ENCODE peak calls at places on chromosome 17, in six cellular contexts. Y, L, D, B, M and O are unnamed samples.
A peak's percentile ranks its signal among the peaks of the same experiment; 100 is the strongest.

GRCh38 chr17:77890771-77891170 is 67.7 kb upstream of the TNRC6C start:
- DNase-seq in Y (no peak), L (no peak), D (peak; percentile 63), B (no peak), M (no peak), O (no peak)

GRCh38 chr17:56851008-56851407 is 17.1 kb downstream of the DGKE start:
- DNase-seq in Y (no peak), L (no peak), D (no peak), B (no peak), M (no peak), O (no peak)

GRCh38 chr17:45867702-45868101 is 23.0 kb downstream of the SPPL2C start:
- DNase-seq in Y (no peak), L (no peak), D (no peak), B (no peak), M (no peak), O (peak; percentile 10)

GRCh38 chr17:16001498-16001897 is 1.9 kb downstream of the TTC19 start:
- DNase-seq in Y (no peak), L (no peak), D (no peak), B (no peak), M (no peak), O (no peak)

GRCh38 chr17:32498362-32498761 is 11.6 kb downstream of the CDK5R1 start:
- DNase-seq in Y (no peak), L (no peak), D (no peak), B (no peak), M (no peak), O (no peak)

GRCh38 chr17:15303851-15304250 is 37.5 kb downstream of the TEKT3 start:
- DNase-seq in Y (no peak), L (no peak), D (no peak), B (no peak), M (no peak), O (no peak)

GRCh38 chr17:6458416-6458950 is 14.2 kb downstream of the PIMREG start:
- DNase-seq in Y (no peak), L (no peak), D (no peak), B (no peak), M (no peak), O (no peak)

GRCh38 chr17:11704041-11704440 is 105.8 kb downstream of the DNAH9 start:
- DNase-seq in Y (no peak), L (no peak), D (no peak), B (no peak), M (no peak), O (no peak)

GRCh38 chr17:44599298-44600175 is 42.3 kb downstream of the FZD2 start:
- DNase-seq in Y (no peak), L (no peak), D (no peak), B (peak; percentile 89), M (no peak), O (peak; percentile 95)

GRCh38 chr17:27976331-27976730 is 66.1 kb upstream of the NLK start:
- DNase-seq in Y (peak; percentile 30), L (no peak), D (no peak), B (no peak), M (no peak), O (no peak)

GRCh38 chr17:58311429-58311894 is 17.1 kb downstream of the TSPOAP1 start:
- DNase-seq in Y (no peak), L (no peak), D (peak; percentile 64), B (no peak), M (no peak), O (no peak)

GRCh38 chr17:62626719-62627218 is 701 bp upstream of the MRC2 start:
- DNase-seq in Y (no peak), L (no peak), D (no peak), B (peak; percentile 61), M (no peak), O (peak; percentile 35)

GRCh38 chr17:62070900-62071299 is 5.8 kb upstream of the MED13 start:
- DNase-seq in Y (no peak), L (no peak), D (no peak), B (no peak), M (no peak), O (no peak)

GRCh38 chr17:12619444-12620199 is 46.1 kb upstream of the MYOCD start:
- DNase-seq in Y (no peak), L (no peak), D (no peak), B (no peak), M (no peak), O (no peak)

GRCh38 chr17:27218041-27218440 is 75.9 kb upstream of the WSB1 start:
- DNase-seq in Y (no peak), L (no peak), D (no peak), B (no peak), M (no peak), O (no peak)

GRCh38 chr17:66760324-66760723 is 74.6 kb upstream of the CACNG5 start:
- DNase-seq in Y (no peak), L (no peak), D (no peak), B (no peak), M (no peak), O (no peak)

GRCh38 chr17:82879241-82879640 is 39.4 kb upstream of the ZNF750 start:
- DNase-seq in Y (no peak), L (no peak), D (no peak), B (no peak), M (no peak), O (no peak)

GRCh38 chr17:27380551-27380950 is 75.7 kb upstream of the KSR1 start:
- DNase-seq in Y (no peak), L (no peak), D (no peak), B (no peak), M (no peak), O (no peak)

GRCh38 chr17:4536259-4536741 is 18.9 kb downstream of the MYBBP1A start:
- DNase-seq in Y (no peak), L (no peak), D (no peak), B (no peak), M (no peak), O (no peak)

GRCh38 chr17:51000835-51001638 is 119.6 kb downstream of the SPAG9 start:
- DNase-seq in Y (peak; percentile 9), L (no peak), D (no peak), B (peak; percentile 45), M (peak; percentile 5), O (peak; percentile 45)

GRCh38 chr17:82524540-82524939 is 5.0 kb downstream of the FOXK2 start:
- DNase-seq in Y (no peak), L (no peak), D (no peak), B (no peak), M (no peak), O (no peak)

GRCh38 chr17:69602969-69603368 is 188.5 kb downstream of the MAP2K6 start:
- DNase-seq in Y (no peak), L (no peak), D (no peak), B (no peak), M (no peak), O (no peak)

GRCh38 chr17:41654134-41654907 is 29.9 kb upstream of the KRT17 start:
- DNase-seq in Y (no peak), L (no peak), D (no peak), B (no peak), M (no peak), O (no peak)

GRCh38 chr17:29133146-29133713 is 47.0 kb downstream of the MYO18A start:
- DNase-seq in Y (no peak), L (no peak), D (peak; percentile 78), B (no peak), M (no peak), O (no peak)

GRCh38 chr17:16915752-16916556 is 56.0 kb downstream of the TNFRSF13B start:
- DNase-seq in Y (peak; percentile 64), L (peak; percentile 13), D (peak; percentile 76), B (peak; percentile 4), M (no peak), O (no peak)

GRCh38 chr17:43118679-43119615 is 6.2 kb downstream of the BRCA1 start:
- DNase-seq in Y (no peak), L (no peak), D (no peak), B (no peak), M (no peak), O (no peak)

GRCh38 chr17:61467416-61468262 is 15.4 kb downstream of the TBX4 start:
- DNase-seq in Y (no peak), L (no peak), D (peak; percentile 71), B (no peak), M (no peak), O (no peak)

GRCh38 chr17:80545499-80545826 is 825 bp downstream of the RPTOR start:
- DNase-seq in Y (no peak), L (no peak), D (no peak), B (no peak), M (no peak), O (no peak)

GRCh38 chr17:17570207-17570797 is 21.2 kb downstream of the PEMT start:
- DNase-seq in Y (no peak), L (peak; percentile 14), D (no peak), B (no peak), M (no peak), O (no peak)

GRCh38 chr17:3979276-3979583 is 15.0 kb upstream of the ATP2A3 start:
- DNase-seq in Y (no peak), L (no peak), D (no peak), B (no peak), M (no peak), O (no peak)

GRCh38 chr17:31397256-31397939 is 5.9 kb downstream of the RAB11FIP4 start:
- DNase-seq in Y (no peak), L (no peak), D (no peak), B (no peak), M (no peak), O (no peak)